ENCODE peak calls at places on chromosome 18, in four cellular contexts. One of them, this sample, is unnamed. For H3K9me1, the result is how much of the 10 kb centered on the place peaks cover.

GRCh38 chr18:26574958-26575864 is 26.9 kb upstream of the KCTD1 start:
- DNase-seq in K562: peak
- DNase-seq in IMR-90: peak
- DNase-seq in endothelial cell of umbilical vein: peak
- DNase-seq in this sample: peak

GRCh38 chr18:35073186-35074105 is 32.2 kb downstream of the MAPRE2 start:
- DNase-seq in K562: no peak
- DNase-seq in IMR-90: peak
- DNase-seq in endothelial cell of umbilical vein: peak
- DNase-seq in this sample: no peak

GRCh38 chr18:44731866-44732555 is 51.3 kb downstream of the SETBP1 start:
- DNase-seq in K562: no peak
- DNase-seq in IMR-90: peak
- DNase-seq in endothelial cell of umbilical vein: no peak
- DNase-seq in this sample: peak

GRCh38 chr18:23377669-23378469 is 75.2 kb upstream of the RIOK3 start:
- DNase-seq in K562: peak
- DNase-seq in IMR-90: peak
- DNase-seq in endothelial cell of umbilical vein: peak
- DNase-seq in this sample: peak

GRCh38 chr18:9924371-9924943 is 10.6 kb downstream of the VAPA start:
- DNase-seq in K562: no peak
- DNase-seq in IMR-90: no peak
- DNase-seq in endothelial cell of umbilical vein: no peak
- DNase-seq in this sample: no peak

GRCh38 chr18:8765692-8766463 is 60.5 kb downstream of the MTCL1 start:
- DNase-seq in K562: no peak
- DNase-seq in IMR-90: no peak
- DNase-seq in endothelial cell of umbilical vein: no peak
- DNase-seq in this sample: no peak

GRCh38 chr18:70280007-70280925 is 8.6 kb upstream of the SOCS6 start:
- DNase-seq in K562: peak
- DNase-seq in IMR-90: peak
- DNase-seq in endothelial cell of umbilical vein: peak
- DNase-seq in this sample: peak

GRCh38 chr18:58781627-58782194 is 83.0 kb upstream of the ZNF532 start:
- DNase-seq in K562: peak
- DNase-seq in IMR-90: peak
- DNase-seq in endothelial cell of umbilical vein: peak
- DNase-seq in this sample: peak

GRCh38 chr18:24672165-24672950 is 211.9 kb downstream of the HRH4 start:
- DNase-seq in K562: no peak
- DNase-seq in IMR-90: peak
- DNase-seq in endothelial cell of umbilical vein: no peak
- DNase-seq in this sample: no peak

GRCh38 chr18:40469851-40470250 is 1485.2 kb upstream of the PIK3C3 start:
- DNase-seq in K562: no peak
- DNase-seq in IMR-90: no peak
- DNase-seq in endothelial cell of umbilical vein: no peak
- DNase-seq in this sample: no peak

GRCh38 chr18:62187543-62188378 is 706 bp downstream of the RELCH start:
- DNase-seq in K562: peak
- DNase-seq in IMR-90: peak
- DNase-seq in endothelial cell of umbilical vein: peak
- DNase-seq in this sample: no peak

GRCh38 chr18:21897811-21898210 is 157.2 kb downstream of the MIB1 start:
- DNase-seq in K562: peak
- DNase-seq in IMR-90: peak
- DNase-seq in endothelial cell of umbilical vein: peak
- DNase-seq in this sample: peak

GRCh38 chr18:63073481-63073880 is 246.1 kb downstream of the BCL2 start:
- DNase-seq in K562: no peak
- DNase-seq in IMR-90: no peak
- DNase-seq in endothelial cell of umbilical vein: no peak
- DNase-seq in this sample: no peak

GRCh38 chr18:26052497-26052896 is 37.9 kb downstream of the SS18 start:
- DNase-seq in K562: no peak
- DNase-seq in IMR-90: peak
- DNase-seq in endothelial cell of umbilical vein: no peak
- DNase-seq in this sample: no peak

GRCh38 chr18:79062806-79063205 is 6.4 kb upstream of the ATP9B start:
- DNase-seq in K562: no peak
- DNase-seq in IMR-90: no peak
- DNase-seq in endothelial cell of umbilical vein: no peak
- DNase-seq in this sample: peak

GRCh38 chr18:13585379-13586153 is 140.8 kb downstream of the FAM210A start:
- DNase-seq in K562: no peak
- DNase-seq in IMR-90: no peak
- DNase-seq in endothelial cell of umbilical vein: no peak
- DNase-seq in this sample: no peak

GRCh38 chr18:55165399-55166125 is 206.3 kb upstream of the CCDC68 start:
- DNase-seq in K562: no peak
- DNase-seq in IMR-90: no peak
- DNase-seq in endothelial cell of umbilical vein: no peak
- DNase-seq in this sample: no peak

DNA sequence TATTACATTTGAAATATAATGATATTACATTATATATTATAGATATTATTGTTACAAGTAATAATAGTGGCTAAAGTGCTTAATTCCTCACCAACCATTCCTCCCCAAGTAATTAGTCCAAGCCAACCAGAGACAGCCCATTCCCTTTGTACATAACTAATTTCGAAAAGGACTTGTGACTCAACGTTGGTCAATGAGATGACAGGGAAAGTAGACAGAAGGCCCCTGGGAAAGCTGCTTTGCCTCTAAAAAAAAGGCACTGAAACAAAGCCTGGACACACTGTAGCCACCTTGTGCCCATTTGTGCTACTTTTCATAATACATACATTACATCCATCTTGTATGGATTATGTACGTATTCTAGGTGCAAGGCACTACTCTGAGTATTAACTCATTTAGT is 28.8 kb downstream of the COLEC12 start:
- DNase-seq in K562: no peak
- DNase-seq in IMR-90: no peak
- DNase-seq in endothelial cell of umbilical vein: no peak
- DNase-seq in this sample: no peak
- H3K4me2 ChIP-seq in K562: no peak
- H3K4me2 ChIP-seq in IMR-90: no peak
- H3K4me2 ChIP-seq in endothelial cell of umbilical vein: no peak
- H3K4me2 ChIP-seq in this sample: no peak

DNA sequence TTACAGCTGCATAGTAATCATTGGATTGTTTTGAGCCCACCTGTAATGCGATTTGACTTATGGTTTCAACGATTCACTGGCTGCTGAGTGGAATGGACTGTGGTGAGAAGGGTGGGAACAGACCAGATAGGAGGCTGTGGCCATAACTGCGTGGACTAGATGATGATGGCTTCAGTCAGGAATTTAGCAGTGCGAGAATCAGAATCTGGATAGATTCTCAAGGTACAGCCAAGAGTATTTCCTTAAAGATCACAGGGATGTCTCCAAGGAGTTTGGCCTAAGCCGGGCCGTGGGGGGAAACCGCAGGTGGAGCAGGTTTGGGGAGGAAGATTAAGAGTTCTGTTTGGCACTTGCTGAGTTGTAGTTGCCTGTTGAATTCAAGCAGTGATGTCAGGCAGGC is 44.0 kb upstream of the CHMP1B start:
- DNase-seq in K562: no peak
- DNase-seq in IMR-90: peak
- DNase-seq in endothelial cell of umbilical vein: no peak
- DNase-seq in this sample: no peak
- H3K4me3 ChIP-seq in K562: no peak
- H3K4me3 ChIP-seq in IMR-90: no peak
- H3K4me3 ChIP-seq in endothelial cell of umbilical vein: no peak
- H3K4me3 ChIP-seq in this sample: no peak

DNA sequence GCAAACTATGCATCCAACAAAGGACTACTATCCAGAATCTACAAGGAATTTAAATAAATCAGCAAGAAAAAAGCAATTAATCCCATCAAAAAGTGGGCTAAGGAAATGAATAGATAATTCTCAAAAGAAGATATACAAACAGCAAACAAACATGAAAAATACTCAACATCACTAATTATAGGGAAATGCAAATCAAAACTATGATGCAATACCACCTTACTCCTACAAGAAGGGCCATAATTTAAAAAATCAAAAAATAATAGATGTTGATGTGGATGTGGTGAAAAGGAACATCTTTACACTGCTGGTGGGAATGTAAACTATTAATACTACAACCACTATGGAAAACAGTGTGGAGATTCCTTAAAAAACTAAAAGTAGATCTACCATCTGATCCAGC is 164.7 kb downstream of the ZBTB7C start:
- DNase-seq in K562: no peak
- DNase-seq in IMR-90: no peak
- DNase-seq in endothelial cell of umbilical vein: no peak
- DNase-seq in this sample: no peak
- H3K9me1 ChIP-seq in K562: under half
- H3K9me1 ChIP-seq in IMR-90: under half
- H3K9me1 ChIP-seq in endothelial cell of umbilical vein: under half
- H3K9me1 ChIP-seq in this sample: under half

GRCh38 chr18:57533399-57533884 is 53.1 kb downstream of the FECH start:
- DNase-seq in K562: no peak
- DNase-seq in IMR-90: peak
- DNase-seq in endothelial cell of umbilical vein: no peak
- DNase-seq in this sample: no peak
- H3K4me2 ChIP-seq in K562: no peak
- H3K4me2 ChIP-seq in IMR-90: no peak
- H3K4me2 ChIP-seq in endothelial cell of umbilical vein: no peak
- H3K4me2 ChIP-seq in this sample: no peak

GRCh38 chr18:2518473-2518872 is 52.8 kb downstream of the METTL4 start:
- DNase-seq in K562: no peak
- DNase-seq in IMR-90: no peak
- DNase-seq in endothelial cell of umbilical vein: no peak
- DNase-seq in this sample: no peak
- H3K4me3 ChIP-seq in K562: no peak
- H3K4me3 ChIP-seq in IMR-90: no peak
- H3K4me3 ChIP-seq in endothelial cell of umbilical vein: no peak
- H3K4me3 ChIP-seq in this sample: no peak

GRCh38 chr18:68466714-68467113 is 248.2 kb downstream of the TMX3 start:
- DNase-seq in K562: no peak
- DNase-seq in IMR-90: peak
- DNase-seq in endothelial cell of umbilical vein: no peak
- DNase-seq in this sample: no peak
- H3K9me1 ChIP-seq in K562: under half
- H3K9me1 ChIP-seq in IMR-90: under half
- H3K9me1 ChIP-seq in endothelial cell of umbilical vein: under half
- H3K9me1 ChIP-seq in this sample: under half

DNA sequence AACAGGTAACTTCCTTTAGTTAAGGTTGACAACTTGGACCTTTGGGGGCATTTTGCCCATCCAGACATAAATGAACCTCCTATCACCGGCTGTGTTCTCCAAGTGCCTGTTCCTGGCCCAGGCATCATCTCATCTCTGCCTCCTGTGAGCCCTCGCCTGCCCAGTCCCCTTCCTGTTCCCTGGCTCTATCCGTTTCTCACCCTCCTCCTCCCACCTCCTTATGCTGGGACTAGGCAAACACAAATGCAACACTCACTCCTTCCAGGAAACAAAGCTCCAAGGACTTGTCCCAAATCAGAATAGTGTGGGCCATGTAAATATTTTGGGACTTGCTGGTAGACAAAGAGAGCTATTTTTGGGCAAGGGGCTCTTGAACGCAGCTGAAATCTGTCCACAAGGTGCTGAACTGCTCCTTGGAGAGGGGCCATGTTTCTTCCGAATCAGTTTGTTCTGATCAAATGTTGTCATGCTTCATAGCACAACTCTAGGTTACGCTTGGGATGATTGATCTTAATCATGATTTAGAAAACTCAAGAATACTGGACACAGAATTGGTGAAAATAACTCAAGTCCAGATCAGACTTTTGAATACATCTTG is 25.3 kb downstream of the MBP start:
- DNase-seq in K562: no peak
- DNase-seq in IMR-90: no peak
- DNase-seq in endothelial cell of umbilical vein: no peak
- DNase-seq in this sample: no peak
- H3K4me2 ChIP-seq in K562: no peak
- H3K4me2 ChIP-seq in IMR-90: no peak
- H3K4me2 ChIP-seq in endothelial cell of umbilical vein: no peak
- H3K4me2 ChIP-seq in this sample: no peak

GRCh38 chr18:32773187-32773712 is 427 bp upstream of the KLHL14 start:
- DNase-seq in K562: no peak
- DNase-seq in IMR-90: no peak
- DNase-seq in endothelial cell of umbilical vein: no peak
- DNase-seq in this sample: no peak

GRCh38 chr18:32771169-32771751 is 1.6 kb downstream of the KLHL14 start:
- DNase-seq in K562: no peak
- DNase-seq in IMR-90: no peak
- DNase-seq in endothelial cell of umbilical vein: no peak
- DNase-seq in this sample: no peak

GRCh38 chr18:32772580-32773186 is at the start of gene KLHL14:
- DNase-seq in K562: no peak
- DNase-seq in IMR-90: no peak
- DNase-seq in endothelial cell of umbilical vein: no peak
- DNase-seq in this sample: no peak

GRCh38 chr18:32770651-32771168 is 2.1 kb downstream of the KLHL14 start:
- DNase-seq in K562: no peak
- DNase-seq in IMR-90: no peak
- DNase-seq in endothelial cell of umbilical vein: no peak
- DNase-seq in this sample: no peak

GRCh38 chr18:32771871-32772499 is 838 bp downstream of the KLHL14 start:
- DNase-seq in K562: no peak
- DNase-seq in IMR-90: no peak
- DNase-seq in endothelial cell of umbilical vein: no peak
- DNase-seq in this sample: no peak
- H3K4me3 ChIP-seq in K562: no peak
- H3K4me3 ChIP-seq in IMR-90: no peak
- H3K4me3 ChIP-seq in endothelial cell of umbilical vein: no peak
- H3K4me3 ChIP-seq in this sample: no peak

GRCh38 chr18:7642491-7642890 is 75.4 kb downstream of the PTPRM start:
- DNase-seq in K562: no peak
- DNase-seq in IMR-90: no peak
- DNase-seq in endothelial cell of umbilical vein: no peak
- DNase-seq in this sample: no peak
- H3K9me1 ChIP-seq in K562: under half
- H3K9me1 ChIP-seq in IMR-90: under half
- H3K9me1 ChIP-seq in endothelial cell of umbilical vein: under half
- H3K9me1 ChIP-seq in this sample: under half

DNA sequence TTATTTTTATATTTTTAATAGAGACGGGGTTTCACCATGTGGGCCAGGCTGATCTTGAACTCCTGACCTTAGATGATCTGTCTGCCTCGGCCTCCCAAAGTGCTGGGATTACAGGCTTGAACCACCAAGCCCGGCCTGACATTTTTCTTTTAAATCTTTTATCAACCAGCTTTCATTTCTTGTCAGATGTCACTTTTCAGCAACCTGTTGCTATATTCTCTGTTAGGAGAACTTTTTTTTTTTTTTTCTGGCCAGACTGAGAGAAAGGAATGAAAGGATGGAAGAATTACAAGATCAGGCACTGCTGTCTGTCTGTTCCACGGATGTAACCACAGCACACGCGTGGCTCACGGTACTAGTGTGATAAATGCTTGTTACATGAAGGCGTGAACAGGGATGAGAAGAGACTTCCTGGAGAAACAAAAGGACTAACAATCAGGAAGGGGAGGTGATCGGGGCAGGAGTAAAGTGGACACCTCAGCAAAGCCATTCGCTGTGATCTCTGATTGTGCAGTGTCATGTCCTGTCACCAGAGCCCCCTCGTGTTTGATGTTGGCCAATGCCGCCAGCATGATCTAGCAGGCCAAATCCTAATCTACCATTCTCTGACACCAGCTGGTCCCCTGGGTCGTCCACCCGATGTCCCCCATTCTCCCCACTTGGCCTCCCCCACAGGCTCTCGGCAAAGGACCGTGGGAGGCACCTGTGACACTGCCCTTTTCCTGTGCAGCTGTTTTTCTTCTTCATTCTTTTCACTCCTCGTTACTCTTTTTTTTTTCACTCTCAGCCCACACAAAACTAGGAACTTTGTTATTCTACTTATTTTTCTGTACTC is 146.6 kb downstream of the TGIF1 start:
- DNase-seq in K562: peak
- DNase-seq in IMR-90: peak
- DNase-seq in endothelial cell of umbilical vein: peak
- DNase-seq in this sample: no peak
- H3K4me2 ChIP-seq in K562: peak
- H3K4me2 ChIP-seq in IMR-90: peak
- H3K4me2 ChIP-seq in endothelial cell of umbilical vein: peak
- H3K4me2 ChIP-seq in this sample: peak

This sample was measured in keratinocyte.